ENCODE peak calls at places on chromosomes 3 and 15, in ten cellular contexts. H is stomach, D is HCT116, X is HepG2, L is heart left ventricle, O is transverse colon, R is body of pancreas, W is upper lobe of left lung, V is K562, B is vagina. M is an unnamed sample.

GRCh38 chr15:89130194-89130593 is 41.9 kb downstream of the ABHD2 start:
- DNase-seq in H (no peak), D (no peak), X (no peak), L (no peak), O (no peak), R (no peak), W (no peak), V (no peak), B (no peak), M (no peak)

GRCh38 chr3:8984512-8984911 is 21.2 kb upstream of the RAD18 start:
- DNase-seq in H (no peak), D (no peak), X (no peak), L (no peak), O (no peak), R (no peak), W (no peak), V (no peak), B (peak; percentile 65), M (no peak)

GRCh38 chr15:88649286-88649733 is 10.5 kb downstream of the ISG20 start:
- DNase-seq in H (peak; percentile 53), D (peak; percentile 34), X (peak; percentile 41), L (peak; percentile 74), O (peak; percentile 52), R (no peak), W (peak; percentile 81), V (no peak), B (peak; percentile 83), M (peak; percentile 78)

GRCh38 chr15:95857758-95858157 is 472.7 kb upstream of the NR2F2 start:
- DNase-seq in H (no peak), D (no peak), X (no peak), L (no peak), O (no peak), R (no peak), W (no peak), V (no peak), B (no peak), M (no peak)

GRCh38 chr3:13598926-13599886 is 50.3 kb downstream of the FBLN2 start:
- DNase-seq in H (no peak), D (no peak), X (no peak), L (no peak), O (no peak), R (peak; percentile 94), W (no peak), V (no peak), B (no peak), M (no peak)

GRCh38 chr3:141243295-141243707 is 11.7 kb downstream of the PXYLP1 start:
- DNase-seq in H (no peak), D (no peak), X (no peak), L (no peak), O (no peak), R (no peak), W (no peak), V (peak; percentile 58), B (peak; percentile 78), M (no peak)

GRCh38 chr3:41683666-41684350 is 278.1 kb downstream of the ULK4 start:
- DNase-seq in H (no peak), D (no peak), X (peak; percentile 72), L (no peak), O (peak; percentile 61), R (no peak), W (no peak), V (no peak), B (no peak), M (no peak)

GRCh38 chr3:127275287-127275781 is 12.5 kb downstream of the PRR20G start:
- DNase-seq in H (no peak), D (no peak), X (no peak), L (no peak), O (no peak), R (no peak), W (no peak), V (no peak), B (no peak), M (no peak)

GRCh38 chr3:172746476-172746875 is 4.0 kb upstream of the ECT2 start:
- DNase-seq in H (no peak), D (no peak), X (no peak), L (no peak), O (no peak), R (no peak), W (no peak), V (no peak), B (no peak), M (no peak)

GRCh38 chr15:89630974-89631901 is 24.0 kb downstream of the KIF7 start:
- DNase-seq in H (peak; percentile 21), D (no peak), X (no peak), L (no peak), O (no peak), R (no peak), W (no peak), V (no peak), B (peak; percentile 79), M (no peak)

GRCh38 chr3:112593258-112593657 is 31.4 kb downstream of the SLC35A5 start:
- DNase-seq in H (no peak), D (no peak), X (no peak), L (no peak), O (no peak), R (no peak), W (no peak), V (no peak), B (no peak), M (no peak)

GRCh38 chr3:141216975-141217374 is 14.7 kb upstream of the PXYLP1 start:
- DNase-seq in H (no peak), D (no peak), X (no peak), L (no peak), O (no peak), R (no peak), W (no peak), V (no peak), B (no peak), M (no peak)

GRCh38 chr3:197027896-197028710 is 1.5 kb downstream of the MELTF start:
- DNase-seq in H (no peak), D (no peak), X (no peak), L (no peak), O (no peak), R (no peak), W (peak; percentile 53), V (no peak), B (peak; percentile 86), M (peak; percentile 32)

GRCh38 chr3:46184469-46184868 is 23.6 kb downstream of the CCR1 start:
- DNase-seq in H (no peak), D (peak; percentile 23), X (no peak), L (no peak), O (no peak), R (no peak), W (no peak), V (no peak), B (no peak), M (no peak)

GRCh38 chr15:31331389-31331788 is 4.8 kb downstream of the KLF13 start:
- DNase-seq in H (no peak), D (no peak), X (no peak), L (no peak), O (no peak), R (no peak), W (no peak), V (no peak), B (no peak), M (no peak)

GRCh38 chr15:33425149-33425548 is 114.4 kb downstream of the RYR3 start:
- DNase-seq in H (no peak), D (no peak), X (no peak), L (peak; percentile 45), O (no peak), R (no peak), W (no peak), V (no peak), B (no peak), M (peak; percentile 11)

DNA sequence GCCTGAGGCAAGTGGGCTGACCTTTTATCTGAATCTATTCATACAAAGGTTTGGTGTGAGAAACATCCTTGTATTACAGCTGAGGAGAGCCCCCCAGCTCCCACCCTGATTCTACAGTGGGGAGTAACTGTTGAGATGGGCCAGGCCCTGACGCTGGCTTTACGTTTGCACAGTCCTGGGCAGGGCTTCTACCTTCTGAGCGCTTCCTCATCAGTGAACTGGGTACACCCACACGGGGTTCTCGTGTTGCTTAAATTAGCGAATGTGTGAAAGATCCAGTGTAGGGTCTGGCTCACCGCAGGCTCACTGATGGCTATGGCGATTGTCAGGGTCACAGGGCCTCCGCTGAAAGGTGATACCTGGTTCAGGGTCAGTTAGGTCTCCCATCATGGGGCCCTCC is 7.3 kb upstream of the GHRL start:
- DNase-seq in H (no peak), D (no peak), X (no peak), L (no peak), O (no peak), R (no peak), W (no peak), V (no peak), B (no peak), M (no peak)
- TF ChIP-seq POLR2A in H (no peak), D (no peak), X (no peak), L (no peak), O (no peak), R (no peak), W (no peak), V (peak; percentile 55), B (no peak), M (no peak)

GRCh38 chr3:39141211-39141995 is 12.0 kb downstream of the CSRNP1 start:
- DNase-seq in H (peak; percentile 91), D (no peak), X (no peak), L (peak; percentile 55), O (peak; percentile 91), R (peak; percentile 96), W (peak; percentile 84), V (no peak), B (no peak), M (peak; percentile 63)
- H3K36me3 ChIP-seq in H (peaks cover 69% of the 10 kb centered on the region), D (peaks cover 40% of the 10 kb centered on the region), X (peaks cover 48% of the 10 kb centered on the region), L (peaks cover 48% of the 10 kb centered on the region), O (no peaks in the 10 kb centered on the region), R (peaks cover 21% of the 10 kb centered on the region), W (peaks cover 68% of the 10 kb centered on the region), V (peaks cover 65% of the 10 kb centered on the region), B (no peaks in the 10 kb centered on the region), M (no peaks in the 10 kb centered on the region)

DNA sequence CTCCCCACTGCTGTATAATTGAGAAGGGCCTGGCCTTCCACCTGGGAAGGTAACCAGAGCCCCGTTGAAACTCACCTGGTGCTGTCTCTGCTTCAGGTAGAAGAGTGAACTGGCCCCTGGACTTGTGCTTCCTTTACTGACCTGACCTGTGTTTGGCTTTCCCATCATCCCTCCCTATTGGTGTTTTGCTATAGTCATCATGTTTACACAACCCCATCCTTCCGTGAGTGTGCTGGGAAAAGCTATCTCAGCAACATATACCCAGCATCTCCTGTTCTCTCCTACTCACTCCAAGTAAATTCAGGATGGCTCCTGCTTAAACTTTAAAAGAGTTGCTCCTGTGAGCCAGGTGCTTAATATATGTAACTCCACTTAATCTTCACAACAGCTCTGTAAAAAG is 77.2 kb upstream of the TSC22D2 start:
- DNase-seq in H (no peak), D (no peak), X (no peak), L (no peak), O (no peak), R (no peak), W (no peak), V (no peak), B (no peak), M (no peak)
- TF ChIP-seq POLR2A in H (no peak), D (no peak), X (no peak), L (no peak), O (no peak), R (no peak), W (no peak), V (no peak), B (no peak), M (no peak)

DNA sequence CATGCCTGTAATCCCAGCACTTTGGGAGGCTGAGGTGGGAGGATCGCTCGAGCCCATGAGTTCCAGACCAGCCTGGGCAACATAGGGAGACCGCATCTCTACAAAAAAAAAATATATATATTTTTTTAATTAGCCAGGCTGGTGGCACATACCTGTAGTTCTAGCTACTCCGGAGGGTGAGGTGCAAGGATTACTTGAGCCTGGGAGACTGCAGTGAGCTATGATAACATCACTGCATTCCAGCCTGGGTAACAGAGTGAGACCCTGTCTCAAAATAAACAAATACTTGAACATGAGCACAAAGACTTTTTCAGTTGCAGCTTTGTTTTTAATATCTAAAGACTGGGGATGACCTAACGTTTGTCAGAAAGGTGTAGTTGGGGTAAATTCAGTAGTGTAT is 31.3 kb upstream of the GATM start:
- DNase-seq in H (no peak), D (no peak), X (no peak), L (no peak), O (no peak), R (no peak), W (no peak), V (no peak), B (no peak), M (no peak)
- H3K36me3 ChIP-seq in H (peaks cover 97% of the 10 kb centered on the region), D (peaks cover 52% of the 10 kb centered on the region), X (peaks cover 65% of the 10 kb centered on the region), L (peaks cover 85% of the 10 kb centered on the region), O (no peaks in the 10 kb centered on the region), R (peaks cover 11% of the 10 kb centered on the region), W (peaks cover 70% of the 10 kb centered on the region), V (peaks cover 86% of the 10 kb centered on the region), B (no peaks in the 10 kb centered on the region), M (no peaks in the 10 kb centered on the region)